ENCODE peak calls at places on chromosomes 13 and 19, in six cellular contexts. One of them, this sample, is unnamed.

GRCh38 chr13:74074723-74075122 is 59.5 kb downstream of the KLF12 start:
- DNase-seq in IMR-90: peak
- DNase-seq in ascending aorta: no peak
- DNase-seq in fibroblast of lung: peak
- DNase-seq in left ventricle myocardium inferior: no peak
- DNase-seq in PC-3: peak
- DNase-seq in this sample: no peak

GRCh38 chr13:25489238-25489637 is 117.5 kb downstream of the ATP8A2 start:
- DNase-seq in IMR-90: no peak
- DNase-seq in ascending aorta: no peak
- DNase-seq in fibroblast of lung: peak
- DNase-seq in left ventricle myocardium inferior: no peak
- DNase-seq in PC-3: no peak
- DNase-seq in this sample: no peak

GRCh38 chr13:28447206-28447605 is 47.7 kb downstream of the FLT1 start:
- DNase-seq in IMR-90: no peak
- DNase-seq in ascending aorta: no peak
- DNase-seq in fibroblast of lung: no peak
- DNase-seq in left ventricle myocardium inferior: no peak
- DNase-seq in PC-3: no peak
- DNase-seq in this sample: no peak

GRCh38 chr19:389935-390289 is 19.0 kb downstream of the C2CD4C start:
- DNase-seq in IMR-90: no peak
- DNase-seq in ascending aorta: no peak
- DNase-seq in fibroblast of lung: no peak
- DNase-seq in left ventricle myocardium inferior: no peak
- DNase-seq in PC-3: no peak
- DNase-seq in this sample: no peak

GRCh38 chr19:45815501-45816216 is 551 bp upstream of the RSPH6A start:
- DNase-seq in IMR-90: no peak
- DNase-seq in ascending aorta: no peak
- DNase-seq in fibroblast of lung: peak
- DNase-seq in left ventricle myocardium inferior: peak
- DNase-seq in PC-3: no peak
- DNase-seq in this sample: peak

GRCh38 chr13:101942038-101942437 is 459.8 kb downstream of the FGF14 start:
- DNase-seq in IMR-90: peak
- DNase-seq in ascending aorta: no peak
- DNase-seq in fibroblast of lung: peak
- DNase-seq in left ventricle myocardium inferior: no peak
- DNase-seq in PC-3: peak
- DNase-seq in this sample: no peak

GRCh38 chr19:12293771-12294307 is 844 bp downstream of the ZNF44 start:
- DNase-seq in IMR-90: peak
- DNase-seq in ascending aorta: peak
- DNase-seq in fibroblast of lung: peak
- DNase-seq in left ventricle myocardium inferior: peak
- DNase-seq in PC-3: peak
- DNase-seq in this sample: peak

GRCh38 chr13:83184819-83185218 is 697.5 kb downstream of the SLITRK1 start:
- DNase-seq in IMR-90: peak
- DNase-seq in ascending aorta: no peak
- DNase-seq in fibroblast of lung: peak
- DNase-seq in left ventricle myocardium inferior: no peak
- DNase-seq in PC-3: no peak
- DNase-seq in this sample: no peak

GRCh38 chr13:69109891-69110525 is 997.6 kb upstream of the ATXN8OS start:
- DNase-seq in IMR-90: no peak
- DNase-seq in ascending aorta: no peak
- DNase-seq in fibroblast of lung: no peak
- DNase-seq in left ventricle myocardium inferior: no peak
- DNase-seq in PC-3: no peak
- DNase-seq in this sample: no peak

GRCh38 chr13:70043685-70044084 is 63.9 kb upstream of the ATXN8OS start:
- DNase-seq in IMR-90: no peak
- DNase-seq in ascending aorta: no peak
- DNase-seq in fibroblast of lung: peak
- DNase-seq in left ventricle myocardium inferior: no peak
- DNase-seq in PC-3: peak
- DNase-seq in this sample: no peak

GRCh38 chr13:31755803-31756212 is 16.5 kb downstream of the RXFP2 start:
- DNase-seq in IMR-90: peak
- DNase-seq in ascending aorta: no peak
- DNase-seq in fibroblast of lung: peak
- DNase-seq in left ventricle myocardium inferior: no peak
- DNase-seq in PC-3: no peak
- DNase-seq in this sample: no peak

GRCh38 chr19:36139473-36140288 is at the start of gene CAPNS1:
- DNase-seq in IMR-90: peak
- DNase-seq in ascending aorta: peak
- DNase-seq in fibroblast of lung: peak
- DNase-seq in left ventricle myocardium inferior: peak
- DNase-seq in PC-3: peak
- DNase-seq in this sample: peak

GRCh38 chr13:59728896-59729545 is 434.7 kb downstream of the DIAPH3 start:
- DNase-seq in IMR-90: no peak
- DNase-seq in ascending aorta: no peak
- DNase-seq in fibroblast of lung: no peak
- DNase-seq in left ventricle myocardium inferior: no peak
- DNase-seq in PC-3: no peak
- DNase-seq in this sample: no peak

GRCh38 chr19:42254850-42255765 is at the start of gene ERF:
- DNase-seq in IMR-90: peak
- DNase-seq in ascending aorta: peak
- DNase-seq in fibroblast of lung: peak
- DNase-seq in left ventricle myocardium inferior: peak
- DNase-seq in PC-3: peak
- DNase-seq in this sample: peak
- H3K4me3 ChIP-seq in IMR-90: peak
- H3K4me3 ChIP-seq in ascending aorta: peak
- H3K4me3 ChIP-seq in fibroblast of lung: peak
- H3K4me3 ChIP-seq in left ventricle myocardium inferior: peak
- H3K4me3 ChIP-seq in PC-3: peak
- H3K4me3 ChIP-seq in this sample: peak

GRCh38 chr19:34678085-34678412 is 571 bp downstream of the ZNF302 start:
- DNase-seq in IMR-90: no peak
- DNase-seq in ascending aorta: no peak
- DNase-seq in fibroblast of lung: no peak
- DNase-seq in left ventricle myocardium inferior: no peak
- DNase-seq in PC-3: no peak
- DNase-seq in this sample: no peak
- H3K27ac ChIP-seq in IMR-90: peak
- H3K27ac ChIP-seq in ascending aorta: peak
- H3K27ac ChIP-seq in fibroblast of lung: peak
- H3K27ac ChIP-seq in left ventricle myocardium inferior: peak
- H3K27ac ChIP-seq in PC-3: peak
- H3K27ac ChIP-seq in this sample: peak

GRCh38 chr13:51765142-51765515 is 38.8 kb downstream of the DHRS12 start:
- DNase-seq in IMR-90: no peak
- DNase-seq in ascending aorta: no peak
- DNase-seq in fibroblast of lung: no peak
- DNase-seq in left ventricle myocardium inferior: no peak
- DNase-seq in PC-3: no peak
- DNase-seq in this sample: no peak

GRCh38 chr13:51767100-51767499 is 36.9 kb downstream of the DHRS12 start:
- DNase-seq in IMR-90: no peak
- DNase-seq in ascending aorta: no peak
- DNase-seq in fibroblast of lung: no peak
- DNase-seq in left ventricle myocardium inferior: no peak
- DNase-seq in PC-3: peak
- DNase-seq in this sample: no peak

GRCh38 chr13:51761638-51762350 is 42.2 kb downstream of the DHRS12 start:
- DNase-seq in IMR-90: peak
- DNase-seq in ascending aorta: no peak
- DNase-seq in fibroblast of lung: no peak
- DNase-seq in left ventricle myocardium inferior: peak
- DNase-seq in PC-3: peak
- DNase-seq in this sample: no peak

GRCh38 chr13:51763486-51763885 is 40.5 kb downstream of the DHRS12 start:
- DNase-seq in IMR-90: no peak
- DNase-seq in ascending aorta: no peak
- DNase-seq in fibroblast of lung: no peak
- DNase-seq in left ventricle myocardium inferior: no peak
- DNase-seq in PC-3: no peak
- DNase-seq in this sample: no peak

GRCh38 chr13:51764184-51765141 is 39.5 kb downstream of the DHRS12 start:
- DNase-seq in IMR-90: peak
- DNase-seq in ascending aorta: peak
- DNase-seq in fibroblast of lung: peak
- DNase-seq in left ventricle myocardium inferior: peak
- DNase-seq in PC-3: peak
- DNase-seq in this sample: no peak
- TF ChIP-seq CTCF in IMR-90: peak
- TF ChIP-seq CTCF in ascending aorta: no peak
- TF ChIP-seq CTCF in fibroblast of lung: peak
- TF ChIP-seq CTCF in left ventricle myocardium inferior: peak
- TF ChIP-seq CTCF in PC-3: no peak
- TF ChIP-seq CTCF in this sample: no peak

GRCh38 chr13:20526664-20527063 is 1.0 kb upstream of the CRYL1 start:
- DNase-seq in IMR-90: peak
- DNase-seq in ascending aorta: no peak
- DNase-seq in fibroblast of lung: peak
- DNase-seq in left ventricle myocardium inferior: no peak
- DNase-seq in PC-3: no peak
- DNase-seq in this sample: no peak
- H3K4me3 ChIP-seq in IMR-90: peak
- H3K4me3 ChIP-seq in ascending aorta: peak
- H3K4me3 ChIP-seq in fibroblast of lung: peak
- H3K4me3 ChIP-seq in left ventricle myocardium inferior: peak
- H3K4me3 ChIP-seq in PC-3: peak
- H3K4me3 ChIP-seq in this sample: peak

GRCh38 chr19:57800696-57801095 is 14.0 kb downstream of the ZNF552 start:
- DNase-seq in IMR-90: no peak
- DNase-seq in ascending aorta: no peak
- DNase-seq in fibroblast of lung: no peak
- DNase-seq in left ventricle myocardium inferior: no peak
- DNase-seq in PC-3: no peak
- DNase-seq in this sample: no peak
- H3K27ac ChIP-seq in IMR-90: no peak
- H3K27ac ChIP-seq in ascending aorta: no peak
- H3K27ac ChIP-seq in fibroblast of lung: no peak
- H3K27ac ChIP-seq in left ventricle myocardium inferior: no peak
- H3K27ac ChIP-seq in PC-3: no peak
- H3K27ac ChIP-seq in this sample: no peak

GRCh38 chr19:13833330-13834265 is 38.4 kb downstream of the ZSWIM4 start:
- DNase-seq in IMR-90: peak
- DNase-seq in ascending aorta: peak
- DNase-seq in fibroblast of lung: peak
- DNase-seq in left ventricle myocardium inferior: peak
- DNase-seq in PC-3: peak
- DNase-seq in this sample: peak
- TF ChIP-seq CTCF in IMR-90: peak
- TF ChIP-seq CTCF in ascending aorta: peak
- TF ChIP-seq CTCF in fibroblast of lung: no peak
- TF ChIP-seq CTCF in left ventricle myocardium inferior: peak
- TF ChIP-seq CTCF in PC-3: peak
- TF ChIP-seq CTCF in this sample: peak

DNA sequence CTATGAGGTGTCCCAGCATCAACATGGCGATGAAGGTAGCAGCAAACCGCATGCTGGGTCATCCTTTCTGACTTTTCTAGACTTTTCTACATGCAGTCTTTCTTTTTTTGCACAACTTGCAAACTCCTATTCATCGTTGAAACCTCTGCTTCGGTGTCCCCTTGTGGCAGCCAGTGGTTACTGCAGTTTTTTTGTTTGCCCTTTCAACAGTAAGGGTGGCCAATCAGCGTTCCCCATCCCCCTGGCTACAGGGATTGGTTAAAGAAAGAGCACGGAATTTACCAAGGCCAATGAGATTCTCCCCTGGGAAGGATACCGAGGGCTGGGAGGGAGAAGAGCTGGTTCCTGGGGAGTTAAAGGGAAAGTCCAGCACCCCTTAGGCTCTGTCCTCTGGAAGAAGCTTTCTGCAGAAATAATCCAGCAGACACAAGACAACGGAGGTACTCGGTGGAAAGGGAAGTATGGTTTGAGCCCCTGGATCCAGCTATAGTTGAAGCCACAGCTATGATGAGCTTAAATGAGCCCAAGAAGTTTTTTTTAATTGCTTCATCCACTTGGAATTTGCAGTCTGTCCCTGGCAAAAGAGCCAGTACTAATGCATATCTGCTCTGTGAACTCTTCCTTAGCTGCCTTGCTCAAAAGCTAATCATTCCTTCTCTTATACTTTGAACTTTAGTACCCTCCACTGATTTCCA is 5.6 kb upstream of the LSM4 start:
- DNase-seq in IMR-90: peak
- DNase-seq in ascending aorta: peak
- DNase-seq in fibroblast of lung: peak
- DNase-seq in left ventricle myocardium inferior: peak
- DNase-seq in PC-3: peak
- DNase-seq in this sample: peak
- H3K4me3 ChIP-seq in IMR-90: peak
- H3K4me3 ChIP-seq in ascending aorta: peak
- H3K4me3 ChIP-seq in fibroblast of lung: peak
- H3K4me3 ChIP-seq in left ventricle myocardium inferior: peak
- H3K4me3 ChIP-seq in PC-3: peak
- H3K4me3 ChIP-seq in this sample: peak

GRCh38 chr19:30596813-30597399 is 224.7 kb downstream of the ZNF536 start:
- DNase-seq in IMR-90: no peak
- DNase-seq in ascending aorta: no peak
- DNase-seq in fibroblast of lung: no peak
- DNase-seq in left ventricle myocardium inferior: no peak
- DNase-seq in PC-3: no peak
- DNase-seq in this sample: no peak
- H3K27ac ChIP-seq in IMR-90: no peak
- H3K27ac ChIP-seq in ascending aorta: no peak
- H3K27ac ChIP-seq in fibroblast of lung: no peak
- H3K27ac ChIP-seq in left ventricle myocardium inferior: no peak
- H3K27ac ChIP-seq in PC-3: no peak
- H3K27ac ChIP-seq in this sample: no peak

This sample was measured in lower lobe of right lung.